ENCODE peak calls at places on chromosomes 11 and 22, in six cellular contexts. O is CD8-positive, alpha-beta T cell; P is CD4-positive, alpha-beta T cell; G is renal cortical epithelial cell; S is NCI-H1092; W is neural progenitor cell. K is an unnamed sample.

GRCh38 chr11:117610045-117610444 is 187.0 kb downstream of the DSCAML1 start:
- DNase-seq in O (no peak), P (no peak), G (peak), S (no peak), W (no peak), K (peak)

GRCh38 chr11:24515632-24516031 is 18.8 kb downstream of the LUZP2 start:
- DNase-seq in O (no peak), P (no peak), G (no peak), S (no peak), W (peak), K (no peak)

GRCh38 chr11:80987161-80987560 is 1546.3 kb upstream of the TENM4 start:
- DNase-seq in O (no peak), P (no peak), G (no peak), S (no peak), W (no peak), K (no peak)

GRCh38 chr11:111834432-111835163 is 36.8 kb downstream of the ALG9 start:
- DNase-seq in O (no peak), P (no peak), G (no peak), S (no peak), W (no peak), K (no peak)

GRCh38 chr22:50305658-50306566 is 1.5 kb downstream of the PLXNB2 start:
- DNase-seq in O (no peak), P (no peak), G (peak), S (no peak), W (peak), K (peak)

GRCh38 chr11:9820260-9820659 is 156.4 kb downstream of the SWAP70 start:
- DNase-seq in O (no peak), P (no peak), G (no peak), S (no peak), W (no peak), K (no peak)

GRCh38 chr11:60264644-60265043 is 15.8 kb upstream of the MS4A4A start:
- DNase-seq in O (no peak), P (no peak), G (no peak), S (no peak), W (no peak), K (no peak)

GRCh38 chr22:33577862-33578411 is 342.3 kb downstream of the LARGE1 start:
- DNase-seq in O (no peak), P (no peak), G (peak), S (no peak), W (no peak), K (no peak)

GRCh38 chr11:48272551-48273080 is 9.0 kb downstream of the OR4X1 start:
- DNase-seq in O (no peak), P (no peak), G (no peak), S (no peak), W (no peak), K (no peak)

GRCh38 chr11:13091373-13091772 is 82.3 kb downstream of the RASSF10 start:
- DNase-seq in O (no peak), P (no peak), G (no peak), S (no peak), W (no peak), K (no peak)

GRCh38 chr11:66619080-66619554 is 2.7 kb downstream of the RBM14 start:
- DNase-seq in O (peak), P (no peak), G (peak), S (no peak), W (no peak), K (peak)

GRCh38 chr11:48063424-48063978 is 83.1 kb downstream of the PTPRJ start:
- DNase-seq in O (no peak), P (no peak), G (peak), S (no peak), W (no peak), K (peak)

GRCh38 chr11:12786891-12787290 is 112.7 kb downstream of the TEAD1 start:
- DNase-seq in O (no peak), P (no peak), G (no peak), S (no peak), W (peak), K (no peak)

GRCh38 chr11:2703487-2704141 is 3.8 kb upstream of the KCNQ1OT1 start:
- DNase-seq in O (no peak), P (no peak), G (no peak), S (no peak), W (peak), K (no peak)

GRCh38 chr11:1473786-1474185 is 12.8 kb downstream of the MOB2 start:
- DNase-seq in O (no peak), P (no peak), G (no peak), S (no peak), W (no peak), K (no peak)

GRCh38 chr22:29946220-29946619 is 63.2 kb downstream of the MTMR3 start:
- DNase-seq in O (no peak), P (no peak), G (no peak), S (no peak), W (no peak), K (no peak)

GRCh38 chr11:2914475-2915195 is 14.6 kb downstream of the PHLDA2 start:
- DNase-seq in O (no peak), P (no peak), G (no peak), S (peak), W (no peak), K (no peak)

GRCh38 chr11:12677131-12677530 is 2.9 kb downstream of the TEAD1 start:
- DNase-seq in O (no peak), P (no peak), G (no peak), S (no peak), W (peak), K (no peak)

GRCh38 chr11:110075822-110076208 is 17.4 kb upstream of the ZC3H12C start:
- DNase-seq in O (no peak), P (no peak), G (no peak), S (no peak), W (no peak), K (no peak)

GRCh38 chr22:32462452-32462851 is 1.8 kb downstream of the BPIFC start:
- DNase-seq in O (no peak), P (no peak), G (no peak), S (no peak), W (no peak), K (no peak)

GRCh38 chr11:97871816-97872215 is 1148.9 kb upstream of the CNTN5 start:
- DNase-seq in O (no peak), P (no peak), G (no peak), S (no peak), W (no peak), K (no peak)

GRCh38 chr22:47355776-47356432 is 593.5 kb downstream of the TBC1D22A start:
- DNase-seq in O (no peak), P (no peak), G (no peak), S (no peak), W (no peak), K (no peak)

GRCh38 chr11:76861490-76861953 is 804 bp downstream of the ACER3 start:
- DNase-seq in O (no peak), P (no peak), G (no peak), S (no peak), W (peak), K (no peak)

GRCh38 chr22:18112440-18112839 is 1.8 kb downstream of the TUBA8 start:
- DNase-seq in O (no peak), P (no peak), G (no peak), S (no peak), W (no peak), K (no peak)

GRCh38 chr11:120343429-120343828 is 7.2 kb downstream of the ARHGEF12 start:
- DNase-seq in O (no peak), P (no peak), G (no peak), S (no peak), W (no peak), K (no peak)

GRCh38 chr22:35539910-35540599 is 576 bp upstream of the RASD2 start:
- DNase-seq in O (peak), P (peak), G (no peak), S (peak), W (peak), K (peak)

GRCh38 chr22:41001722-41002122 is 50.5 kb downstream of the RBX1 start:
- DNase-seq in O (no peak), P (no peak), G (peak), S (no peak), W (no peak), K (peak)

GRCh38 chr11:13434247-13435205 is 28.5 kb downstream of the BTBD10 start:
- DNase-seq in O (no peak), P (no peak), G (peak), S (no peak), W (peak), K (peak)